ENCODE peak calls at places on chromosomes 13 and 19, in five cellular contexts. E is GM12878; T is stimulated activated CD4-positive, alpha-beta T cell treated with anti-CD3 and anti-CD28 coated beads, Interleukin-4, amount 100 ng/mL, for 4 hours; X is kidney; M is progenitor cell of endocrine pancreas. U is an unnamed sample.

GRCh38 chr19:41872775-41873647 is 4.1 kb upstream of the CD79A start:
- DNase-seq in E (no peak), T (peak), X (peak), M (peak), U (peak)

GRCh38 chr13:51785592-51786424 is 18.2 kb downstream of the DHRS12 start:
- DNase-seq in E (no peak), T (no peak), X (no peak), M (no peak), U (no peak)

GRCh38 chr19:50817941-50818858 is 5.4 kb downstream of the KLK1 start:
- DNase-seq in E (peak), T (peak), X (no peak), M (peak), U (no peak)

GRCh38 chr13:94674609-94675348 is 37.6 kb downstream of the SOX21 start:
- DNase-seq in E (no peak), T (peak), X (no peak), M (peak), U (peak)

GRCh38 chr13:37657134-37657533 is 58.6 kb upstream of the POSTN start:
- DNase-seq in E (no peak), T (no peak), X (no peak), M (no peak), U (no peak)

GRCh38 chr13:48121733-48122132 is 26.8 kb upstream of the MED4 start:
- DNase-seq in E (no peak), T (no peak), X (no peak), M (no peak), U (no peak)

GRCh38 chr13:39821977-39822376 is 166.5 kb downstream of the COG6 start:
- DNase-seq in E (no peak), T (no peak), X (no peak), M (no peak), U (no peak)

GRCh38 chr19:19628499-19629134 is 597 bp upstream of the LPAR2 start:
- DNase-seq in E (no peak), T (peak), X (peak), M (peak), U (peak)

GRCh38 chr13:52159159-52159982 is at the start of gene NEK3:
- DNase-seq in E (no peak), T (peak), X (peak), M (peak), U (peak)

GRCh38 chr13:30111810-30112209 is 195.5 kb downstream of the KATNAL1 start:
- DNase-seq in E (no peak), T (no peak), X (no peak), M (no peak), U (no peak)

GRCh38 chr19:38721977-38722773 is 22.1 kb downstream of the CAPN12 start:
- DNase-seq in E (no peak), T (no peak), X (no peak), M (peak), U (no peak)

GRCh38 chr13:45411226-45411625 is 6.9 kb downstream of the SLC25A30 start:
- DNase-seq in E (no peak), T (no peak), X (no peak), M (no peak), U (no peak)

GRCh38 chr13:46492946-46493345 is 60.0 kb upstream of the LRCH1 start:
- DNase-seq in E (no peak), T (no peak), X (no peak), M (no peak), U (no peak)

GRCh38 chr13:43019811-43020210 is 3.6 kb upstream of the DNAJC15 start:
- DNase-seq in E (no peak), T (no peak), X (no peak), M (no peak), U (no peak)

GRCh38 chr19:4817467-4818277 is 13.8 kb downstream of the TICAM1 start:
- DNase-seq in E (no peak), T (no peak), X (no peak), M (no peak), U (no peak)

GRCh38 chr13:43258771-43259170 is 235.4 kb downstream of the DNAJC15 start:
- DNase-seq in E (no peak), T (no peak), X (no peak), M (no peak), U (no peak)

GRCh38 chr19:52007436-52007804 is 591 bp downstream of the ZNF615 start:
- DNase-seq in E (no peak), T (no peak), X (no peak), M (no peak), U (no peak)

GRCh38 chr13:112213467-112214245 is 146.7 kb downstream of the SOX1 start:
- DNase-seq in E (no peak), T (no peak), X (no peak), M (no peak), U (no peak)

GRCh38 chr19:32453736-32454135 is 48.2 kb downstream of the DPY19L3 start:
- DNase-seq in E (no peak), T (no peak), X (no peak), M (no peak), U (no peak)

GRCh38 chr19:3969435-3970312 is 1.2 kb downstream of the DAPK3 start:
- DNase-seq in E (no peak), T (no peak), X (no peak), M (peak), U (no peak)

GRCh38 chr19:55676384-55676783 is 1.4 kb downstream of the EPN1 start:
- DNase-seq in E (no peak), T (no peak), X (no peak), M (no peak), U (no peak)

GRCh38 chr19:1214862-1215731 is 9.5 kb downstream of the STK11 start:
- DNase-seq in E (no peak), T (no peak), X (peak), M (no peak), U (no peak)

U was measured in effector CD4-positive, alpha-beta T cell.